ENCODE peak calls at places on chromosomes 7 and 10, in six cellular contexts. S is NCI-H1105 treated with DMSO at 0.1 percent for 48 hours, D is Right ventricle myocardium superior, U is mucosa of descending colon, T is NCI-H1694 treated with DMSO at 0.1 percent for 48 hours, O is HEK293T. K is an unnamed sample.

GRCh38 chr7:9718071-9718470 is 1255.6 kb upstream of the PHF14 start:
- DNase-seq in S (no peak), D (no peak), U (no peak), T (no peak), O (no peak), K (no peak)

GRCh38 chr7:149725916-149726315 is 47.5 kb downstream of the ZNF467 start:
- DNase-seq in S (no peak), D (no peak), U (no peak), T (no peak), O (no peak), K (no peak)

GRCh38 chr7:90945104-90945752 is 319.0 kb upstream of the FZD1 start:
- DNase-seq in S (no peak), D (no peak), U (no peak), T (no peak), O (no peak), K (no peak)

GRCh38 chr10:50990568-50991495 is 83.5 kb upstream of the PRKG1 start:
- DNase-seq in S (peak), D (peak), U (peak), T (no peak), O (peak), K (no peak)

GRCh38 chr7:93461350-93461749 is 113.2 kb downstream of the CALCR start:
- DNase-seq in S (peak), D (no peak), U (no peak), T (peak), O (no peak), K (no peak)

GRCh38 chr7:103307487-103308231 is 10.4 kb downstream of the PMPCB start:
- DNase-seq in S (no peak), D (no peak), U (no peak), T (no peak), O (no peak), K (no peak)

GRCh38 chr7:94368371-94368791 is 26.3 kb upstream of the COL1A2 start:
- DNase-seq in S (peak), D (no peak), U (no peak), T (peak), O (no peak), K (no peak)

GRCh38 chr7:112547916-112548315 is 67.1 kb downstream of the LSMEM1 start:
- DNase-seq in S (no peak), D (no peak), U (no peak), T (no peak), O (no peak), K (no peak)

GRCh38 chr10:6579904-6580278 is at the start of gene PRKCQ:
- DNase-seq in S (no peak), D (no peak), U (no peak), T (no peak), O (peak), K (no peak)

GRCh38 chr7:44854644-44855364 is 6.9 kb upstream of the H2AZ2 start:
- DNase-seq in S (no peak), D (no peak), U (no peak), T (no peak), O (no peak), K (no peak)

GRCh38 chr7:139231513-139232376 is 708 bp downstream of the UBN2 start:
- DNase-seq in S (peak), D (no peak), U (no peak), T (peak), O (peak), K (peak)

GRCh38 chr7:122303971-122304603 is 463 bp downstream of the FEZF1 start:
- DNase-seq in S (peak), D (no peak), U (peak), T (no peak), O (no peak), K (no peak)

GRCh38 chr10:78688945-78689935 is 379.5 kb upstream of the ZMIZ1 start:
- DNase-seq in S (peak), D (peak), U (no peak), T (peak), O (no peak), K (no peak)

K was measured in activated T-helper 9 cell treated with anti-CD3 and anti-CD28 coated beads, Interleukin-2, amount 50 U/mL, for 16 hours.